ENCODE peak calls at places on chromosomes 1 and 21, in four cellular contexts. A is adrenal gland, K is mammary epithelial cell, F is DND-41. I is an unnamed sample. For H3K36me3, the result is how much of the 10 kb centered on the place peaks cover.

GRCh38 chr1:84936116-84936810 is 43.3 kb upstream of the LPAR3 start:
- DNase-seq in F (peak), A (peak), K (peak), I (no peak)

GRCh38 chr1:177137814-177138213 is 26.7 kb downstream of the ASTN1 start:
- DNase-seq in F (no peak), A (no peak), K (no peak), I (no peak)

GRCh38 chr1:107939256-107939655 is 25.7 kb downstream of the VAV3 start:
- DNase-seq in K (no peak), F (no peak), A (no peak), I (no peak)

GRCh38 chr1:211217392-211217791 is 41.8 kb upstream of the RCOR3 start:
- DNase-seq in A (no peak), K (no peak), F (no peak), I (no peak)

GRCh38 chr1:106439475-106439874 is 617.0 kb upstream of the PRMT6 start:
- DNase-seq in F (no peak), K (no peak), A (no peak), I (no peak)

GRCh38 chr21:25733859-25734653 is 648 bp downstream of the ATP5PF start:
- DNase-seq in A (peak), F (peak), K (peak), I (no peak)

GRCh38 chr1:109579496-109579895 is 31.1 kb downstream of the GNAI3 start:
- DNase-seq in K (no peak), F (no peak), A (no peak), I (no peak)

GRCh38 chr1:54795100-54795665 is 5.9 kb downstream of the TTC22 start:
- DNase-seq in A (no peak), F (no peak), K (no peak), I (no peak)

GRCh38 chr1:117118101-117118500 is 3.4 kb downstream of the TRIM45 start:
- DNase-seq in K (no peak), F (no peak), A (no peak), I (no peak)

GRCh38 chr1:93357242-93357641 is 11.5 kb downstream of the DR1 start:
- DNase-seq in F (no peak), A (no peak), K (no peak), I (no peak)

GRCh38 chr1:227315500-227316346 is 2.6 kb downstream of the CDC42BPA start:
- DNase-seq in F (no peak), A (peak), K (peak), I (no peak)

GRCh38 chr1:84375965-84376910 is 22.0 kb upstream of the DNASE2B start:
- DNase-seq in F (no peak), K (no peak), A (no peak), I (no peak)

GRCh38 chr21:44696572-44696971 is 400 bp upstream of the KRTAP10-12 start:
- DNase-seq in K (no peak), A (no peak), F (no peak), I (no peak)

GRCh38 chr1:226980122-226980551 is 40.0 kb downstream of the COQ8A start:
- DNase-seq in K (no peak), A (no peak), F (no peak), I (no peak)

GRCh38 chr1:60244906-60245305 is 171.3 kb upstream of the C1orf87 start:
- DNase-seq in A (no peak), F (no peak), K (no peak), I (no peak)

GRCh38 chr1:158930504-158930903 is 848 bp upstream of the PYHIN1 start:
- DNase-seq in A (no peak), F (peak), K (no peak), I (no peak)

GRCh38 chr1:158932171-158932570 is 819 bp downstream of the PYHIN1 start:
- DNase-seq in F (no peak), K (peak), A (no peak), I (no peak)

GRCh38 chr1:158933621-158934020 is 2.3 kb downstream of the PYHIN1 start:
- DNase-seq in A (no peak), K (no peak), F (no peak), I (no peak)

DNA sequence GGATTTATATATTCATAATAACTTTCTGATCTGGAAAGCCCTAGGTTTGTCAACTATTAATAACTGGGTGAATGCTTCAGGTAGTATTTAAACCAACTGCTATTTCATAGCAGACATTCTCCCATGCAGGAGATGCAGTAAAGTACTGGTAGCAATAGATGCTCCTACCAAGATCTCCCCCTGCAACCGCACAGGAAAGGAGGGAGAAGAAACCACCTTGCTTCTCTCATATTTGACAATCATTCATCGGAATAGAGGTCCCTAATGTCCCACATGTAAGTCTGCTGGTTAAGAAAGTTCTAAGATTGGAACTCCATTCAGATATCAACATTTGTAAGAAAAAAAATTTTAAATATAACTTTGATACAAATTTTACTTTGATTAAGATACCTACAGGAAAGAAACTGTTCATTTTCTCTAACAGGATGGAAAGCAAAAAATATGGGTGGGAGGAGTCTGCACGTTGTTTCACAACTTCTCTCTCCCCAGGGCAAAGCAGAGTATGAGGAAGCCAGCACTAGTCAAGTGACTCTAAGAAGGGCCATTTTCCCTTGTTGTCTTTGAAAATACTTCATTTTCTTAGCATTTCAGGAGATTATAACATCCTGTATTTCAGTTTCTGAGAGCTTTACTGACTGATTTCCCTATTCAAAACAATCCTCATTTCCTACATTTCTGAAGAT is at the start of gene PYHIN1:
- DNase-seq in A (no peak), K (no peak), F (no peak), I (no peak)
- H3K4me3 ChIP-seq in A (no peak), K (no peak), F (peak), I (no peak)

GRCh38 chr1:237255071-237255470 is 213.1 kb downstream of the RYR2 start:
- DNase-seq in F (no peak), K (no peak), A (no peak), I (no peak)

GRCh38 chr1:237261198-237261597 is 219.2 kb downstream of the RYR2 start:
- DNase-seq in A (no peak), F (no peak), K (no peak), I (no peak)

GRCh38 chr1:237258871-237259270 is 216.9 kb downstream of the RYR2 start:
- DNase-seq in K (no peak), F (no peak), A (no peak), I (no peak)
- TF ChIP-seq CTCF in K (no peak), F (no peak), A (no peak), I (no peak)

GRCh38 chr1:244515680-244516079 is 54.6 kb downstream of the CATSPERE start:
- DNase-seq in A (no peak), F (no peak), K (no peak), I (no peak)

GRCh38 chr1:244513493-244513892 is 52.4 kb downstream of the CATSPERE start:
- DNase-seq in A (no peak), F (no peak), K (no peak), I (no peak)
- H3K36me3 ChIP-seq in A (under half), F (under half), K (under half), I (under half)

GRCh38 chr1:162069334-162070093 is at the start of gene NOS1AP:
- DNase-seq in K (peak), A (peak), F (peak), I (peak)

GRCh38 chr1:162070094-162070748 is 730 bp downstream of the NOS1AP start:
- DNase-seq in A (no peak), F (no peak), K (peak), I (peak)

GRCh38 chr1:162074548-162074947 is 5.1 kb downstream of the NOS1AP start:
- DNase-seq in K (peak), A (no peak), F (no peak), I (no peak)

GRCh38 chr1:162072770-162073169 is 3.3 kb downstream of the NOS1AP start:
- DNase-seq in K (no peak), A (no peak), F (no peak), I (no peak)

GRCh38 chr1:162070825-162071224 is 1.3 kb downstream of the NOS1AP start:
- DNase-seq in A (no peak), K (peak), F (no peak), I (no peak)
- H3K4me3 ChIP-seq in A (peak), K (no peak), F (no peak), I (no peak)

GRCh38 chr1:231029841-231030240 is 10.2 kb downstream of the FAM89A start:
- DNase-seq in F (no peak), A (no peak), K (no peak), I (no peak)

GRCh38 chr1:231026576-231026975 is 13.5 kb downstream of the FAM89A start:
- DNase-seq in A (no peak), K (no peak), F (no peak), I (no peak)

GRCh38 chr1:231027136-231027925 is 12.7 kb downstream of the FAM89A start:
- DNase-seq in K (no peak), A (no peak), F (no peak), I (no peak)

GRCh38 chr1:231028676-231029075 is 11.4 kb downstream of the FAM89A start:
- DNase-seq in K (no peak), A (no peak), F (no peak), I (no peak)

GRCh38 chr1:231027971-231028370 is 12.1 kb downstream of the FAM89A start:
- DNase-seq in K (no peak), F (no peak), A (no peak), I (no peak)
- TF ChIP-seq CTCF in K (no peak), F (no peak), A (no peak), I (no peak)

I was measured in GM06990.